ENCODE peak calls at places on chromosomes 13 and 19, in nine cellular contexts. O is fibroblast of mammary gland, J is PC-3, S is fibroblast of the aortic adventitia, W is left cardiac atrium, H is HFFc6, P is GM12865, M is breast epithelium, I is NCI-H748 treated with DMSO at 0.1 percent for 48 hours. V is an unnamed sample.

GRCh38 chr13:105363747-105364177 is 1171.7 kb downstream of the EFNB2 start:
- DNase-seq in O (no peak), J (no peak), S (no peak), W (no peak), H (no peak), P (no peak), M (no peak), I (no peak), V (no peak)

GRCh38 chr19:708154-709141 is at the start of gene PALM:
- DNase-seq in O (no peak), J (peak), S (no peak), W (peak), H (no peak), P (no peak), M (no peak), I (no peak), V (no peak)

GRCh38 chr13:29749401-29750177 is 100.8 kb downstream of the UBL3 start:
- DNase-seq in O (peak), J (no peak), S (peak), W (no peak), H (no peak), P (no peak), M (no peak), I (no peak), V (no peak)

GRCh38 chr13:73228546-73228945 is 169.7 kb downstream of the KLF5 start:
- DNase-seq in O (peak), J (peak), S (peak), W (no peak), H (peak), P (no peak), M (no peak), I (no peak), V (no peak)

GRCh38 chr13:44768233-44768632 is 192.1 kb upstream of the TSC22D1 start:
- DNase-seq in O (no peak), J (no peak), S (no peak), W (no peak), H (no peak), P (peak), M (no peak), I (no peak), V (no peak)

GRCh38 chr13:29260684-29261083 is 334.8 kb downstream of the SLC7A1 start:
- DNase-seq in O (no peak), J (no peak), S (no peak), W (no peak), H (no peak), P (peak), M (no peak), I (no peak), V (no peak)

GRCh38 chr19:13621413-13621812 is 115.1 kb upstream of the CACNA1A start:
- DNase-seq in O (peak), J (peak), S (peak), W (no peak), H (peak), P (peak), M (peak), I (no peak), V (no peak)

GRCh38 chr13:54183166-54183565 is 1154.6 kb downstream of the OLFM4 start:
- DNase-seq in O (no peak), J (no peak), S (no peak), W (no peak), H (no peak), P (no peak), M (no peak), I (no peak), V (no peak)

GRCh38 chr19:49201042-49201441 is 43.5 kb downstream of the TRPM4 start:
- DNase-seq in O (no peak), J (no peak), S (no peak), W (no peak), H (no peak), P (no peak), M (no peak), I (no peak), V (no peak)

GRCh38 chr13:29480893-29481525 is 114.5 kb downstream of the SLC7A1 start:
- DNase-seq in O (no peak), J (no peak), S (no peak), W (no peak), H (no peak), P (no peak), M (no peak), I (no peak), V (no peak)

GRCh38 chr19:38224014-38224862 is at the start of gene DPF1:
- DNase-seq in O (peak), J (peak), S (peak), W (peak), H (peak), P (peak), M (no peak), I (peak), V (no peak)

GRCh38 chr13:34667356-34668218 is 274.5 kb upstream of the NBEA start:
- DNase-seq in O (no peak), J (no peak), S (no peak), W (peak), H (no peak), P (no peak), M (no peak), I (no peak), V (no peak)

GRCh38 chr13:104900186-104900817 is 1635.2 kb downstream of the EFNB2 start:
- DNase-seq in O (no peak), J (no peak), S (no peak), W (no peak), H (no peak), P (no peak), M (no peak), I (no peak), V (no peak)

GRCh38 chr13:93298741-93299140 is 72.1 kb downstream of the GPC6 start:
- DNase-seq in O (peak), J (no peak), S (no peak), W (no peak), H (no peak), P (no peak), M (no peak), I (no peak), V (no peak)

GRCh38 chr13:44934724-44935123 is 54.5 kb downstream of the NUFIP1 start:
- DNase-seq in O (peak), J (peak), S (peak), W (no peak), H (peak), P (peak), M (no peak), I (no peak), V (no peak)

GRCh38 chr19:31270897-31271568 is 78.2 kb downstream of the TSHZ3 start:
- DNase-seq in O (peak), J (no peak), S (peak), W (peak), H (no peak), P (no peak), M (no peak), I (no peak), V (no peak)

GRCh38 chr19:30312582-30313352 is 59.4 kb upstream of the ZNF536 start:
- DNase-seq in O (no peak), J (no peak), S (no peak), W (no peak), H (no peak), P (no peak), M (no peak), I (no peak), V (no peak)

GRCh38 chr19:35029737-35030256 is 473 bp upstream of the SCN1B start:
- DNase-seq in O (no peak), J (no peak), S (no peak), W (no peak), H (no peak), P (no peak), M (no peak), I (no peak), V (no peak)

GRCh38 chr13:48818495-48818961 is 157.2 kb upstream of the FNDC3A start:
- DNase-seq in O (peak), J (peak), S (peak), W (no peak), H (peak), P (no peak), M (no peak), I (no peak), V (no peak)

GRCh38 chr19:31436121-31436776 is 87.0 kb upstream of the TSHZ3 start:
- DNase-seq in O (peak), J (no peak), S (peak), W (no peak), H (peak), P (no peak), M (no peak), I (no peak), V (no peak)

GRCh38 chr19:37466277-37466797 is 907 bp downstream of the ZNF569 start:
- DNase-seq in O (peak), J (no peak), S (no peak), W (no peak), H (no peak), P (no peak), M (no peak), I (no peak), V (no peak)

GRCh38 chr19:46368116-46368515 is 21.2 kb downstream of the PPP5C start:
- DNase-seq in O (no peak), J (no peak), S (no peak), W (no peak), H (no peak), P (no peak), M (no peak), I (no peak), V (peak)

GRCh38 chr19:7665076-7665475 is 3.8 kb upstream of the RETN start:
- DNase-seq in O (peak), J (no peak), S (peak), W (no peak), H (peak), P (no peak), M (no peak), I (no peak), V (no peak)

GRCh38 chr13:43270043-43270830 is 246.9 kb downstream of the DNAJC15 start:
- DNase-seq in O (no peak), J (no peak), S (no peak), W (no peak), H (no peak), P (no peak), M (no peak), I (no peak), V (no peak)

GRCh38 chr19:4393947-4394590 is 6.3 kb downstream of the SH3GL1 start:
- DNase-seq in O (no peak), J (no peak), S (peak), W (no peak), H (no peak), P (no peak), M (no peak), I (no peak), V (no peak)

GRCh38 chr13:113832204-113832603 is 31.7 kb downstream of the GAS6 start:
- DNase-seq in O (no peak), J (peak), S (no peak), W (no peak), H (no peak), P (no peak), M (no peak), I (no peak), V (no peak)

GRCh38 chr13:22451345-22451744 is 729.4 kb upstream of the SGCG start:
- DNase-seq in O (no peak), J (no peak), S (no peak), W (peak), H (no peak), P (no peak), M (no peak), I (no peak), V (no peak)

GRCh38 chr13:75587679-75588078 is 38.1 kb downstream of the UCHL3 start:
- DNase-seq in O (no peak), J (no peak), S (no peak), W (no peak), H (no peak), P (no peak), M (no peak), I (no peak), V (no peak)

GRCh38 chr19:6484251-6484650 is 2.7 kb upstream of the DENND1C start:
- DNase-seq in O (no peak), J (no peak), S (no peak), W (no peak), H (no peak), P (no peak), M (no peak), I (no peak), V (no peak)

V was measured in posterior vena cava.